ENCODE peak calls at places on chromosomes 6 and 20, in nine cellular contexts. P, V, A, C, N, B, D, G and L are unnamed samples.

GRCh38 chr20:46206025-46206424 is 87.9 kb downstream of the CD40 start:
- DNase-seq in P (no peak), V (no peak), A (no peak), C (no peak), N (peak), B (peak), D (peak), G (peak), L (peak)

GRCh38 chr6:13554929-13555333 is 19.5 kb upstream of the SIRT5 start:
- DNase-seq in P (peak), V (no peak), A (no peak), C (peak), N (peak), B (no peak), D (peak), G (no peak), L (no peak)

GRCh38 chr20:51062065-51062464 is 39.2 kb upstream of the KCNG1 start:
- DNase-seq in P (no peak), V (no peak), A (no peak), C (no peak), N (no peak), B (no peak), D (peak), G (no peak), L (no peak)

GRCh38 chr6:148713896-148714295 is 32.9 kb upstream of the UST start:
- DNase-seq in P (no peak), V (no peak), A (no peak), C (no peak), N (no peak), B (no peak), D (no peak), G (no peak), L (no peak)

GRCh38 chr20:62306440-62307187 is 3.8 kb downstream of the ADRM1 start:
- DNase-seq in P (no peak), V (no peak), A (no peak), C (no peak), N (peak), B (no peak), D (no peak), G (no peak), L (no peak)

GRCh38 chr6:50707652-50708325 is 5.5 kb upstream of the TFAP2D start:
- DNase-seq in P (no peak), V (no peak), A (no peak), C (no peak), N (no peak), B (no peak), D (no peak), G (no peak), L (no peak)

GRCh38 chr6:47209632-47210031 is 100.1 kb downstream of the TNFRSF21 start:
- DNase-seq in P (peak), V (no peak), A (no peak), C (no peak), N (no peak), B (no peak), D (no peak), G (peak), L (no peak)

GRCh38 chr6:90217621-90218496 is 78.8 kb downstream of the BACH2 start:
- DNase-seq in P (no peak), V (no peak), A (no peak), C (no peak), N (peak), B (no peak), D (peak), G (no peak), L (no peak)

GRCh38 chr6:130776287-130776925 is 50.8 kb upstream of the SMLR1 start:
- DNase-seq in P (no peak), V (no peak), A (no peak), C (no peak), N (no peak), B (no peak), D (no peak), G (no peak), L (no peak)

GRCh38 chr6:138503881-138504680 is 4.8 kb upstream of the NHSL1 start:
- DNase-seq in P (no peak), V (no peak), A (no peak), C (no peak), N (peak), B (no peak), D (no peak), G (no peak), L (no peak)

GRCh38 chr20:58639182-58640146 is 11.6 kb upstream of the STX16 start:
- DNase-seq in P (no peak), V (no peak), A (no peak), C (no peak), N (no peak), B (no peak), D (no peak), G (no peak), L (no peak)

GRCh38 chr20:43694763-43695162 is 27.8 kb downstream of the MYBL2 start:
- DNase-seq in P (no peak), V (no peak), A (no peak), C (no peak), N (no peak), B (no peak), D (no peak), G (no peak), L (no peak)

GRCh38 chr6:69875715-69876114 is 9.4 kb downstream of the COL19A1 start:
- DNase-seq in P (no peak), V (no peak), A (no peak), C (no peak), N (no peak), B (no peak), D (no peak), G (no peak), L (no peak)

GRCh38 chr6:105211831-105212230 is 32.0 kb upstream of the POPDC3 start:
- DNase-seq in P (no peak), V (no peak), A (no peak), C (no peak), N (no peak), B (no peak), D (peak), G (no peak), L (no peak)

GRCh38 chr20:53778736-53779135 is 185.1 kb upstream of the ZNF217 start:
- DNase-seq in P (no peak), V (no peak), A (no peak), C (no peak), N (no peak), B (no peak), D (no peak), G (no peak), L (no peak)

GRCh38 chr6:168369776-168370175 is 50.2 kb upstream of the DACT2 start:
- DNase-seq in P (no peak), V (no peak), A (no peak), C (no peak), N (no peak), B (no peak), D (no peak), G (no peak), L (no peak)

GRCh38 chr6:41257369-41258195 is 28.9 kb downstream of the TREM1 start:
- DNase-seq in P (peak), V (no peak), A (no peak), C (no peak), N (peak), B (no peak), D (no peak), G (no peak), L (peak)

GRCh38 chr6:75751443-75751842 is 2.4 kb downstream of the MYO6 start:
- DNase-seq in P (peak), V (no peak), A (no peak), C (no peak), N (no peak), B (no peak), D (peak), G (no peak), L (no peak)

GRCh38 chr6:168247456-168248147 is 72.0 kb downstream of the DACT2 start:
- DNase-seq in P (no peak), V (no peak), A (no peak), C (peak), N (no peak), B (peak), D (no peak), G (peak), L (no peak)

GRCh38 chr6:167825759-167826229 is 917 bp upstream of the AFDN start:
- DNase-seq in P (no peak), V (no peak), A (peak), C (peak), N (peak), B (peak), D (peak), G (peak), L (peak)

GRCh38 chr6:113755449-113756289 is 101.5 kb upstream of the MARCKS start:
- DNase-seq in P (no peak), V (no peak), A (no peak), C (no peak), N (no peak), B (no peak), D (no peak), G (no peak), L (no peak)

GRCh38 chr6:36566418-36566905 is 19.2 kb upstream of the STK38 start:
- DNase-seq in P (no peak), V (no peak), A (no peak), C (no peak), N (no peak), B (no peak), D (no peak), G (no peak), L (no peak)

GRCh38 chr6:50927816-50928215 is 109.1 kb downstream of the TFAP2B start:
- DNase-seq in P (peak), V (no peak), A (no peak), C (no peak), N (no peak), B (no peak), D (no peak), G (no peak), L (no peak)

GRCh38 chr6:36283608-36284007 is 13.7 kb downstream of the PNPLA1 start:
- DNase-seq in P (no peak), V (no peak), A (no peak), C (no peak), N (no peak), B (no peak), D (no peak), G (no peak), L (no peak)

GRCh38 chr20:55174172-55174571 is 698.8 kb downstream of the DOK5 start:
- DNase-seq in P (no peak), V (no peak), A (no peak), C (no peak), N (no peak), B (no peak), D (no peak), G (no peak), L (no peak)

GRCh38 chr6:81126150-81126549 is 626.3 kb downstream of the TENT5A start:
- DNase-seq in P (peak), V (no peak), A (no peak), C (no peak), N (no peak), B (no peak), D (no peak), G (no peak), L (no peak)